ENCODE peak calls at places on chromosomes 2 and 18, in seven cellular contexts. One of them, this sample, is unnamed.

GRCh38 chr2:156589381-156590079 is 153.4 kb downstream of the GPD2 start:
- DNase-seq in SK-N-SH: peak
- DNase-seq in HepG2: peak
- DNase-seq in GM12878: no peak
- DNase-seq in HCT116: peak
- DNase-seq in K562: no peak
- DNase-seq in H1: no peak
- DNase-seq in this sample: peak

GRCh38 chr2:206368484-206368883 is 74.8 kb upstream of the ADAM23 start:
- DNase-seq in SK-N-SH: no peak
- DNase-seq in HepG2: no peak
- DNase-seq in GM12878: no peak
- DNase-seq in HCT116: no peak
- DNase-seq in K562: no peak
- DNase-seq in H1: no peak
- DNase-seq in this sample: no peak

GRCh38 chr2:52936029-52936428 is 831.6 kb upstream of the CHAC2 start:
- DNase-seq in SK-N-SH: no peak
- DNase-seq in HepG2: no peak
- DNase-seq in GM12878: no peak
- DNase-seq in HCT116: no peak
- DNase-seq in K562: no peak
- DNase-seq in H1: no peak
- DNase-seq in this sample: no peak

GRCh38 chr18:7367336-7367735 is 136.4 kb downstream of the LRRC30 start:
- DNase-seq in SK-N-SH: no peak
- DNase-seq in HepG2: no peak
- DNase-seq in GM12878: no peak
- DNase-seq in HCT116: no peak
- DNase-seq in K562: peak
- DNase-seq in H1: no peak
- DNase-seq in this sample: peak

GRCh38 chr2:234368861-234369261 is 128.0 kb downstream of the ARL4C start:
- DNase-seq in SK-N-SH: no peak
- DNase-seq in HepG2: no peak
- DNase-seq in GM12878: no peak
- DNase-seq in HCT116: no peak
- DNase-seq in K562: no peak
- DNase-seq in H1: no peak
- DNase-seq in this sample: peak

GRCh38 chr2:20348542-20348941 is 2.1 kb downstream of the PUM2 start:
- DNase-seq in SK-N-SH: no peak
- DNase-seq in HepG2: no peak
- DNase-seq in GM12878: no peak
- DNase-seq in HCT116: no peak
- DNase-seq in K562: no peak
- DNase-seq in H1: no peak
- DNase-seq in this sample: no peak

GRCh38 chr2:42031783-42032620 is 15.8 kb upstream of the PKDCC start:
- DNase-seq in SK-N-SH: no peak
- DNase-seq in HepG2: no peak
- DNase-seq in GM12878: no peak
- DNase-seq in HCT116: no peak
- DNase-seq in K562: no peak
- DNase-seq in H1: no peak
- DNase-seq in this sample: no peak

GRCh38 chr2:65722028-65722427 is 289.6 kb upstream of the SPRED2 start:
- DNase-seq in SK-N-SH: peak
- DNase-seq in HepG2: no peak
- DNase-seq in GM12878: no peak
- DNase-seq in HCT116: no peak
- DNase-seq in K562: no peak
- DNase-seq in H1: peak
- DNase-seq in this sample: peak

GRCh38 chr2:222813177-222813843 is 47.5 kb upstream of the ACSL3 start:
- DNase-seq in SK-N-SH: no peak
- DNase-seq in HepG2: no peak
- DNase-seq in GM12878: peak
- DNase-seq in HCT116: no peak
- DNase-seq in K562: no peak
- DNase-seq in H1: no peak
- DNase-seq in this sample: no peak

GRCh38 chr2:11672404-11672803 is 2.4 kb upstream of the NTSR2 start:
- DNase-seq in SK-N-SH: no peak
- DNase-seq in HepG2: no peak
- DNase-seq in GM12878: no peak
- DNase-seq in HCT116: no peak
- DNase-seq in K562: no peak
- DNase-seq in H1: no peak
- DNase-seq in this sample: no peak

GRCh38 chr2:1294882-1295281 is 118.4 kb upstream of the TPO start:
- DNase-seq in SK-N-SH: no peak
- DNase-seq in HepG2: no peak
- DNase-seq in GM12878: no peak
- DNase-seq in HCT116: no peak
- DNase-seq in K562: no peak
- DNase-seq in H1: no peak
- DNase-seq in this sample: no peak

GRCh38 chr2:43803113-43803512 is 29.3 kb downstream of the DYNC2LI1 start:
- DNase-seq in SK-N-SH: no peak
- DNase-seq in HepG2: no peak
- DNase-seq in GM12878: no peak
- DNase-seq in HCT116: no peak
- DNase-seq in K562: no peak
- DNase-seq in H1: no peak
- DNase-seq in this sample: no peak

GRCh38 chr18:6785411-6785810 is 55.9 kb downstream of the ARHGAP28 start:
- DNase-seq in SK-N-SH: no peak
- DNase-seq in HepG2: no peak
- DNase-seq in GM12878: no peak
- DNase-seq in HCT116: no peak
- DNase-seq in K562: no peak
- DNase-seq in H1: no peak
- DNase-seq in this sample: no peak

GRCh38 chr2:119567292-119567691 is 23.0 kb downstream of the CFAP221 start:
- DNase-seq in SK-N-SH: no peak
- DNase-seq in HepG2: no peak
- DNase-seq in GM12878: no peak
- DNase-seq in HCT116: no peak
- DNase-seq in K562: no peak
- DNase-seq in H1: no peak
- DNase-seq in this sample: no peak

GRCh38 chr18:61702007-61702406 is 190.8 kb downstream of the RNF152 start:
- DNase-seq in SK-N-SH: no peak
- DNase-seq in HepG2: no peak
- DNase-seq in GM12878: no peak
- DNase-seq in HCT116: no peak
- DNase-seq in K562: no peak
- DNase-seq in H1: no peak
- DNase-seq in this sample: no peak

GRCh38 chr2:222228046-222228445 is 70.8 kb downstream of the PAX3 start:
- DNase-seq in SK-N-SH: no peak
- DNase-seq in HepG2: no peak
- DNase-seq in GM12878: no peak
- DNase-seq in HCT116: no peak
- DNase-seq in K562: no peak
- DNase-seq in H1: no peak
- DNase-seq in this sample: no peak

GRCh38 chr2:193806088-193806774 is 1611.5 kb upstream of the TMEFF2 start:
- DNase-seq in SK-N-SH: no peak
- DNase-seq in HepG2: no peak
- DNase-seq in GM12878: no peak
- DNase-seq in HCT116: no peak
- DNase-seq in K562: no peak
- DNase-seq in H1: no peak
- DNase-seq in this sample: no peak

GRCh38 chr2:136765736-136766323 is 485 bp downstream of the THSD7B start:
- DNase-seq in SK-N-SH: peak
- DNase-seq in HepG2: no peak
- DNase-seq in GM12878: no peak
- DNase-seq in HCT116: no peak
- DNase-seq in K562: no peak
- DNase-seq in H1: no peak
- DNase-seq in this sample: peak

GRCh38 chr18:7084080-7084765 is 33.4 kb downstream of the LAMA1 start:
- DNase-seq in SK-N-SH: no peak
- DNase-seq in HepG2: no peak
- DNase-seq in GM12878: peak
- DNase-seq in HCT116: no peak
- DNase-seq in K562: no peak
- DNase-seq in H1: no peak
- DNase-seq in this sample: no peak

GRCh38 chr18:70263336-70263735 is 25.5 kb upstream of the SOCS6 start:
- DNase-seq in SK-N-SH: no peak
- DNase-seq in HepG2: no peak
- DNase-seq in GM12878: no peak
- DNase-seq in HCT116: no peak
- DNase-seq in K562: no peak
- DNase-seq in H1: no peak
- DNase-seq in this sample: no peak

GRCh38 chr18:70260683-70261082 is 28.2 kb upstream of the SOCS6 start:
- DNase-seq in SK-N-SH: no peak
- DNase-seq in HepG2: no peak
- DNase-seq in GM12878: no peak
- DNase-seq in HCT116: no peak
- DNase-seq in K562: no peak
- DNase-seq in H1: no peak
- DNase-seq in this sample: no peak

GRCh38 chr18:70258243-70258642 is 30.6 kb upstream of the SOCS6 start:
- DNase-seq in SK-N-SH: no peak
- DNase-seq in HepG2: no peak
- DNase-seq in GM12878: no peak
- DNase-seq in HCT116: no peak
- DNase-seq in K562: no peak
- DNase-seq in H1: no peak
- DNase-seq in this sample: no peak

GRCh38 chr18:70256994-70257393 is 31.9 kb upstream of the SOCS6 start:
- DNase-seq in SK-N-SH: no peak
- DNase-seq in HepG2: no peak
- DNase-seq in GM12878: no peak
- DNase-seq in HCT116: no peak
- DNase-seq in K562: no peak
- DNase-seq in H1: no peak
- DNase-seq in this sample: no peak

DNA sequence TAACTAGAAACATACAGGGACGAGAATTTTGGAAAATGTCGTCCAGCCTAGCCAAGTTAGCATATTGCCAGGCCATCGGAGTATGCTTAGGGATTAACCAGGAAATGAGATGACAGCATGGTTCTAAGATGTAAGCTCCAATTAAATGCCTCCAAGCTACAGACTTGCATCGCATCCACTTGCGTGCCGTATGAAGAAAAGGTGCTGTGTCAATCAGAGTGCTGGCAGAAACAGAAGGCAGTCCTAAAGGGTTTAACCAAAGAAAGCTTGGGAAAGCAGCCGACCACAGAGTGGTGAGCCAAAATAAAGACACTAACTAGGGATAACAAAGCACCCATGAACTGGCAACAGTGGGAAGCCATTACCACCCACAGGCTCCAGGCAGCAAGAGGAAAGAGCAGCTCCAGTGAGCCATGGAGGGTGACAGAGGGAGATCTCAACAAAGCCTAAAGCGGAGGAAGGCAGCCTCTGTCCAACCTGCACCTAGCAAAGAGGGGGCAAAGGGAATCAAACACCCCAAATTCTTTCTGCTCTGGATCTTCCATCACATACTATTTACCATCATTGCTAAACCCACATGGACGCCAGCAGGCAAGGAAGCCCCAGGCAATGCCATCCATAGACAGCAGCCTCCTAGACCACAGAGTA is 27.6 kb upstream of the SOCS6 start:
- DNase-seq in SK-N-SH: no peak
- DNase-seq in HepG2: no peak
- DNase-seq in GM12878: no peak
- DNase-seq in HCT116: no peak
- DNase-seq in K562: no peak
- DNase-seq in H1: no peak
- DNase-seq in this sample: no peak
- TF ChIP-seq JUND in SK-N-SH: no peak
- TF ChIP-seq JUND in HepG2: no peak
- TF ChIP-seq JUND in GM12878: no peak
- TF ChIP-seq JUND in HCT116: no peak
- TF ChIP-seq JUND in K562: no peak
- TF ChIP-seq JUND in H1: no peak
- TF ChIP-seq JUND in this sample: no peak

GRCh38 chr2:77862120-77862519 is 339.9 kb upstream of the LRRTM4 start:
- DNase-seq in SK-N-SH: no peak
- DNase-seq in HepG2: no peak
- DNase-seq in GM12878: no peak
- DNase-seq in HCT116: no peak
- DNase-seq in K562: no peak
- DNase-seq in H1: no peak
- DNase-seq in this sample: no peak
- TF ChIP-seq JUND in SK-N-SH: no peak
- TF ChIP-seq JUND in HepG2: no peak
- TF ChIP-seq JUND in GM12878: no peak
- TF ChIP-seq JUND in HCT116: no peak
- TF ChIP-seq JUND in K562: no peak
- TF ChIP-seq JUND in H1: no peak
- TF ChIP-seq JUND in this sample: no peak

DNA sequence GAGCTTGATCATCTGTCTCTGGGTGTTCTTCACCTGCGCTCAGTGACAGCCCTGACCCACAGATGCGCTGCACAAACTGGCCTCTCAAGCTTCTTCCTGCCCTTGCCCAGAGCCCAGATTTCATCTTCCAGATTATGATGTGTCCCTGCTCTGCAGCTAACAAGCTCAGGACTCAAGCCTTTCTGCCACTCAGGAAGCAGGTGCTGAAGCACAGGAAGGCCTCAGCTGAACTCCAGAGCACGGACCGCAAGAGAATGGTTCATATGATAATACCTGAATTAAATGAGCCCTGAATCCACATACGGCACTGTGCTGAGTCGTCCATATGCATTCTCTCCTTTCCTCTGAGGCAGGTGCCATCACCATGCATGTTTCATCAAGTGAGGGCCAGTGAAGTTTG is 3.8 kb downstream of the CD207 start:
- DNase-seq in SK-N-SH: no peak
- DNase-seq in HepG2: no peak
- DNase-seq in GM12878: no peak
- DNase-seq in HCT116: no peak
- DNase-seq in K562: no peak
- DNase-seq in H1: no peak
- DNase-seq in this sample: no peak
- TF ChIP-seq JUND in SK-N-SH: no peak
- TF ChIP-seq JUND in HepG2: no peak
- TF ChIP-seq JUND in GM12878: no peak
- TF ChIP-seq JUND in HCT116: no peak
- TF ChIP-seq JUND in K562: no peak
- TF ChIP-seq JUND in H1: no peak
- TF ChIP-seq JUND in this sample: no peak

DNA sequence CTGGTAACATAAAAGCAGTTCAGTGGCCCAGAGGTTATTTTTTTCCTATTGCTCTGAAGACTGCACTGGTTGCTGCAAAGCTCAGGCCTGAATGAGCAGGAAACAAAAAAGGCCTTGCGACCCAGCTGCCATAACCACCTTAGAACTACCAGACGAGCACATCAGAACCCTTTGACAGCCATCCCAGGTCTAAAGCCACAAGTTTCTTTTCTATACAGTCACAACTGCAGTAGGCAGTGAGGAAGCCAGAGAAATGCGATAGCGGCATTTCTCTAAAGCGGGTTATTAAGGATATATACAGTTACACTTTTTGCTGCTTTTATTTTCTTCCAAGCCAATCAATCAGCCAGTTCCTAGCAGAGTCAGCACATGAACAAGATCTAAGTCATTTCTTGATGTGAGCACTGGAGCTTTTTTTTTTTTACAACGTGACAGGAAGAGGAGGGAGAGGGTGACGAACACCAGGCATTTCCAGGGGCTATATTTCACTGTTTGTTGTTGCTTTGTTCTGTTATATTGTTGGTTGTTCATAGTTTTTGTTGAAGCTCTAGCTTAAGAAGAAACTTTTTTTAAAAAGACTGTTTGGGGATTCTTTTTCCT is 48.8 kb downstream of the FEZ2 start:
- DNase-seq in SK-N-SH: peak
- DNase-seq in HepG2: no peak
- DNase-seq in GM12878: no peak
- DNase-seq in HCT116: no peak
- DNase-seq in K562: no peak
- DNase-seq in H1: no peak
- DNase-seq in this sample: no peak
- TF ChIP-seq JUND in SK-N-SH: no peak
- TF ChIP-seq JUND in HepG2: no peak
- TF ChIP-seq JUND in GM12878: no peak
- TF ChIP-seq JUND in HCT116: no peak
- TF ChIP-seq JUND in K562: no peak
- TF ChIP-seq JUND in H1: no peak
- TF ChIP-seq JUND in this sample: no peak